ENCODE peak calls at places on chromosomes 16 and 17, in four cellular contexts. J is neural progenitor cell, T is endodermal cell, Y is HAP-1. C is an unnamed sample.

GRCh38 chr17:4490109-4490591 is 8.5 kb upstream of the SPNS2 start:
- DNase-seq in J (no peak), Y (no peak), T (no peak), C (no peak)

GRCh38 chr16:14057878-14058382 is 13.2 kb upstream of the MRTFB start:
- DNase-seq in J (no peak), T (no peak), Y (no peak), C (no peak)

GRCh38 chr17:18877104-18877503 is 19.2 kb downstream of the PRPSAP2 start:
- DNase-seq in Y (no peak), J (no peak), T (no peak), C (no peak)

GRCh38 chr16:82753821-82754220 is 127.1 kb downstream of the CDH13 start:
- DNase-seq in J (no peak), Y (no peak), T (no peak), C (no peak)

GRCh38 chr17:57440522-57441269 is 184.4 kb downstream of the MSI2 start:
- DNase-seq in T (peak; percentile 95), Y (peak; percentile 81), J (peak; percentile 81), C (peak; percentile 89)

GRCh38 chr16:35559911-35560636 is 2100.7 kb downstream of the TP53TG3F start:
- DNase-seq in J (no peak), T (no peak), Y (no peak), C (no peak)

GRCh38 chr17:67376509-67376891 is 581 bp upstream of the PITPNC1 start:
- DNase-seq in J (no peak), T (no peak), Y (no peak), C (no peak)

GRCh38 chr17:1252203-1252608 is 18.0 kb upstream of the BHLHA9 start:
- DNase-seq in T (no peak), Y (peak; percentile 60), J (no peak), C (peak; percentile 29)

GRCh38 chr16:74582984-74583383 is 23.9 kb downstream of the GLG1 start:
- DNase-seq in J (no peak), Y (no peak), T (no peak), C (no peak)

GRCh38 chr17:7043544-7044268 is at the start of gene SLC16A11:
- DNase-seq in J (peak; percentile 58), T (peak; percentile 78), Y (peak; percentile 40), C (peak; percentile 85)

GRCh38 chr16:21277927-21278706 is at the start of gene CRYM:
- DNase-seq in T (peak; percentile 92), J (peak; percentile 88), Y (peak; percentile 85), C (peak; percentile 93)

GRCh38 chr16:26335236-26335809 is 643.6 kb downstream of the HS3ST4 start:
- DNase-seq in T (no peak), J (no peak), Y (no peak), C (no peak)

GRCh38 chr17:78535285-78536197 is 41.7 kb downstream of the DNAH17 start:
- DNase-seq in Y (no peak), J (no peak), T (peak; percentile 34), C (no peak)

GRCh38 chr16:22684282-22685161 is 129.4 kb upstream of the HS3ST2 start:
- DNase-seq in T (no peak), J (no peak), Y (no peak), C (no peak)

GRCh38 chr17:27345141-27345904 is 51.4 kb downstream of the WSB1 start:
- DNase-seq in Y (peak; percentile 86), T (peak; percentile 96), J (peak; percentile 83), C (peak; percentile 71)

GRCh38 chr17:28725166-28725659 is 820 bp downstream of the TLCD1 start:
- DNase-seq in Y (no peak), T (no peak), J (no peak), C (peak; percentile 54)

GRCh38 chr17:28725660-28726395 is at the start of gene TLCD1:
- DNase-seq in J (peak; percentile 93), T (peak; percentile 96), Y (peak; percentile 91), C (peak; percentile 96)

GRCh38 chr17:28722413-28723158 is 2.8 kb downstream of the RPL23A start:
- DNase-seq in J (no peak), T (no peak), Y (no peak), C (no peak)

GRCh38 chr17:28724500-28725165 is 1.4 kb downstream of the TLCD1 start:
- DNase-seq in Y (peak; percentile 47), J (no peak), T (peak; percentile 75), C (no peak)

GRCh38 chr17:28723159-28723835 is 2.7 kb downstream of the TLCD1 start:
- DNase-seq in Y (peak; percentile 43), T (no peak), J (no peak), C (no peak)
- H3K4me3 ChIP-seq in Y (no peak overlapping the region), T (peak overlapping the region; percentile 94), J (no peak overlapping the region), C (no peak overlapping the region)

DNA sequence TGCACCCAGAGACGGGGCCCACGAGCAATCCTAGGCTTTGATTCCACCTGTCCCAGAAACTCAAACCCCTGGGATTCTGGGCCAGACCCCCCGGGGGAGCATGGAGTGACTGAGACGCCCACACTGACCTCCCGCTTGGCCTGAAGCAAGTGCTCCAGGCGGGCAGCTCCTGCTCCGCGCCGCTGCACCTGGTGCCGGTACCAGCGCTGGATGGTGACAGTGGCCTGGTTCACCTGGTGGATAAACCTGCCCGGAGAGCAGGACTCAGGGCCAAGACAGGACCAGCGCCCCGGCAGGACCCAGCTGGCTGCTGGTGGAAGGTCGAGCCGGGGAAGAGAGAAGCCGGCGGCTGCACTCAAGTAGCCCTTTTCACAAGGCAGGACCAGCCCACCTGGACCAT is 22.6 kb downstream of the CEP131 start:
- DNase-seq in T (no peak), J (no peak), Y (no peak), C (no peak)
- H3K36me3 ChIP-seq in T (peaks cover 3% of the 10 kb centered on the region), J (no peaks in the 10 kb centered on the region), Y (peaks cover 9% of the 10 kb centered on the region), C (peaks cover 1% of the 10 kb centered on the region)

GRCh38 chr16:5480796-5481195 is 383.2 kb upstream of the EEF2KMT start:
- DNase-seq in Y (no peak), J (no peak), T (no peak), C (no peak)
- H3K27me3 ChIP-seq in Y (no peaks in the 10 kb centered on the region), J (no peaks in the 10 kb centered on the region), T (peaks cover 90% of the 10 kb centered on the region), C (no peaks in the 10 kb centered on the region)

DNA sequence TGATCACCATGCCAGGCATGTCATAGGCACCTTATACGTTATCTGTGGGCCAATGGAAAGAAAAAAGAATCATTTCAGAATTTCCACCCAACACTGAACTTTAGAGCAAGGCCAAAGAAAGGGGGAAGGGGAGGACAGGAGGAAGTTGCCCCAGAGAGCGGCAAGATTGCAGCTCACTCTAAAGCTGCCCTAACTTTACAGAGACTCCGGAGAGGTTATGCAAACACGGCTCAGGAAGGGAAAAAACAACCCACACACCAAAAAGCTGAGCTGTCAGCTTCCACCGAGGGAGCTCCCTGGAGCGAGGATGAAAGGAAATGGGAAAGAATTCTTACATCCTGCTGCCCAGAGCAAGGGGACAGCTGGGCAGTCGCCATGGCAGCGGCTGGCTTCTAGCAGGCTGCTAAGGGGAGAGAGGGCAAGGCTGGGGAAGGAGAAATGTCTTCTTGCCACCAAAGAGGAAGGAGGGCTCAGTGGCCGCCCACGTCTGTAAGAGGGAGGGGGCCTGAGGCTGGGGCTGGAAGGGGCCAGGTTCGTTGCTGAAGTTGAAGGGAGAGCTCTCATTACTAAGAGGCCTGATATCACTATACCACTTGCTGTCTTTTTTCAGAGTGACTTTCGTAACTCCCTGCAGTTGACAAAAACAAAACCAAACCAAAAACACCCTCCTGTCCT is 18.2 kb downstream of the COTL1 start:
- DNase-seq in Y (no peak), J (peak; percentile 92), T (peak; percentile 94), C (peak; percentile 86)
- H3K4me3 ChIP-seq in Y (no peak overlapping the region), J (peak overlapping the region; percentile 29), T (peak overlapping the region; percentile 73), C (no peak overlapping the region)

DNA sequence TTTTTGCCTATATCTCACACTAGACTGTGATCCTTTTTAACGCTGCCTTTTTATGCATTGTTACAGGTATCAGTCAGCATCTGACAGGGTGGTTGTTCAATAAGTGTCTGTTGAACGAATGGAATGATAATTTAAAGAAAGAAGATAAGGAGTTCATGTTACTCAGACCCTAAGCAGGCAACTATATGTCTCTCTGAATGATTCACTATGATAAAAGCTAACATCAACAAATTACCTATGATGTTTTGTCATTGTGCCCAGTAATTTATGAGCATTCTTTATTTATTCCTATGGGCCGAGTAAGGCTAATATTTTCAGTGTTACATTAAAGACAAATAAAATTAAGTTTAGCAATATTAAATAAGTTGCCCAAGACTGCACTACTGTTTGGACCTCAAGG is 435.0 kb upstream of the KIF2B start:
- DNase-seq in T (no peak), Y (no peak), J (no peak), C (no peak)
- H3K36me3 ChIP-seq in T (no peaks in the 10 kb centered on the region), Y (no peaks in the 10 kb centered on the region), J (no peaks in the 10 kb centered on the region), C (no peaks in the 10 kb centered on the region)

GRCh38 chr17:65851965-65852736 is 290.7 kb upstream of the AXIN2 start:
- DNase-seq in Y (no peak), J (no peak), T (no peak), C (no peak)
- H3K27me3 ChIP-seq in Y (no peaks in the 10 kb centered on the region), J (no peaks in the 10 kb centered on the region), T (no peaks in the 10 kb centered on the region), C (no peaks in the 10 kb centered on the region)

GRCh38 chr17:81328925-81329278 is 33.8 kb upstream of the SLC38A10 start:
- DNase-seq in Y (no peak), T (no peak), J (no peak), C (peak; percentile 74)

GRCh38 chr17:81329927-81330883 is 35.1 kb upstream of the SLC38A10 start:
- DNase-seq in T (peak; percentile 92), Y (no peak), J (peak; percentile 56), C (peak; percentile 81)

GRCh38 chr17:81328489-81328888 is 33.4 kb upstream of the SLC38A10 start:
- DNase-seq in J (no peak), T (no peak), Y (no peak), C (peak; percentile 64)

GRCh38 chr17:81330884-81331245 is 35.8 kb upstream of the SLC38A10 start:
- DNase-seq in Y (no peak), J (no peak), T (no peak), C (peak; percentile 76)

DNA sequence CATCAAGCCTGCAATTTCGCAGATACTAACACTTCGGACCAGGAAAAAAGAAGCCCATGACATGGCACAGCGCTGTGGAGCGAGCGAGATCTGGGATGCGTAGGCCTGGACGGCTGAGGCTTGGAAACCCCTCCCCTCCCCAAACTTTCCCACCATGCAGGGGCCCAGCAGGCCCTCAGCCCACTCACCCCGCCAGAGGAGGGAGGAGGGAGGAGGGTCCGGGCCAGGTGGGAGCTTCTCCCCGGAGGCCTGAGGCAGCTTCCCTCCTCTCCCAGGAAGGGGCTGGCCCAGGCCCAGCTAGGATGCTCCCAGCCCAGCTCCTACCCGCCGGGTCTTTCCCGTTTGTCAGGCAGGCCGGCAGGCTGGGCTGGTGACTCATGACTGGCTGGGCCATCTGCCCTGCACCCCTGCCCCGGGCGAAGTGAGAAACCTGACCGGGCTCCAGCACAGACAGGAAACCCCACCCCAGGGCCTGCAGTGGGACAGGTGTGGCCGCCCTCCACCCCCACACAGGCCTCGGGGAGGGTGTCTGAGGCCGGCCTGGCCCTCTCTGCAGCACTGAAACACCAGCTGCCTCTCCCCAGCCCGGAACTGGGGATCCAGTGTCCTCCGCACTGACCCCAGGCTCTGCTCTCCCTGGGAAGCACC is 34.3 kb upstream of the SLC38A10 start:
- DNase-seq in J (peak; percentile 65), Y (peak; percentile 44), T (peak; percentile 96), C (peak; percentile 92)
- H3K4me3 ChIP-seq in J (no peak overlapping the region), Y (no peak overlapping the region), T (no peak overlapping the region), C (no peak overlapping the region)

GRCh38 chr16:69319381-69319780 is 8.2 kb downstream of the VPS4A start:
- DNase-seq in J (no peak), Y (no peak), T (no peak), C (no peak)

GRCh38 chr16:69320731-69321073 is 9.6 kb downstream of the VPS4A start:
- DNase-seq in T (no peak), Y (no peak), J (no peak), C (no peak)

GRCh38 chr16:69319826-69320730 is 8.9 kb downstream of the VPS4A start:
- DNase-seq in T (no peak), J (no peak), Y (no peak), C (no peak)

GRCh38 chr16:69322343-69322742 is 8.0 kb downstream of the PDF start:
- DNase-seq in Y (no peak), J (no peak), T (no peak), C (no peak)

GRCh38 chr16:69321080-69321479 is 9.3 kb downstream of the PDF start:
- DNase-seq in J (no peak), T (no peak), Y (no peak), C (no peak)
- H3K36me3 ChIP-seq in J (no peaks in the 10 kb centered on the region), T (peaks cover 79% of the 10 kb centered on the region), Y (peaks cover 92% of the 10 kb centered on the region), C (peaks cover 52% of the 10 kb centered on the region)

C was measured in H7.